ENCODE peak calls at places on chromosomes 11 and 22, in seven cellular contexts. M is MV-4-11; B is endodermal cell; W is kidney tubule cell; A is GM12878; G is stimulated activated CD8-positive, alpha-beta memory T cell treated with anti-CD3 and anti-CD28 coated beads, Interleukin-15, amount 100 ng/mL, for 24 hours; T is nephron progenitor cell. Y is an unnamed sample.

GRCh38 chr11:102989379-102990047 is 34.0 kb upstream of the MMP13 start:
- DNase-seq in M (no peak), A (no peak), T (no peak), W (no peak), B (no peak), G (no peak), Y (peak)

GRCh38 chr11:87097582-87097981 is 59.8 kb downstream of the TMEM135 start:
- DNase-seq in B (peak), A (no peak), M (peak), T (peak), W (peak), G (no peak), Y (peak)

GRCh38 chr11:117876341-117877119 is at the start of gene FXYD6:
- DNase-seq in W (no peak), A (no peak), T (peak), M (no peak), G (no peak), B (peak), Y (peak)

GRCh38 chr11:126891556-126892217 is 108.9 kb downstream of the KIRREL3 start:
- DNase-seq in M (no peak), T (no peak), G (no peak), B (no peak), W (peak), A (no peak), Y (peak)

GRCh38 chr22:48742191-48742555 is 1085.5 kb downstream of the BRD1 start:
- DNase-seq in B (no peak), A (no peak), T (no peak), W (no peak), M (no peak), G (no peak), Y (no peak)

GRCh38 chr11:12269104-12269441 is 108.3 kb upstream of the PARVA start:
- DNase-seq in G (no peak), W (peak), M (no peak), B (no peak), A (no peak), T (no peak), Y (no peak)

GRCh38 chr11:119093951-119094815 is 7.5 kb downstream of the DPAGT1 start:
- DNase-seq in M (no peak), G (no peak), W (peak), T (peak), B (peak), A (no peak), Y (peak)

GRCh38 chr22:48256776-48257689 is 1494.6 kb downstream of the TBC1D22A start:
- DNase-seq in A (no peak), M (no peak), B (peak), T (no peak), W (no peak), G (no peak), Y (no peak)

GRCh38 chr11:95863486-95864140 is 60.3 kb downstream of the MTMR2 start:
- DNase-seq in T (no peak), B (no peak), M (no peak), A (no peak), W (peak), G (no peak), Y (peak)

GRCh38 chr22:19811211-19811621 is 43.5 kb downstream of the GNB1L start:
- DNase-seq in G (no peak), W (no peak), B (peak), T (no peak), A (no peak), M (no peak), Y (no peak)

GRCh38 chr22:31029276-31029675 is 51.8 kb upstream of the SMTN start:
- DNase-seq in B (no peak), G (no peak), W (no peak), M (no peak), T (no peak), A (no peak), Y (no peak)

GRCh38 chr22:37334859-37335818 is 52.8 kb downstream of the CYTH4 start:
- DNase-seq in T (peak), W (no peak), G (no peak), M (no peak), A (no peak), B (peak), Y (no peak)

GRCh38 chr11:450809-451451 is 851 bp downstream of the PTDSS2 start:
- DNase-seq in W (peak), G (peak), B (peak), A (no peak), T (peak), M (peak), Y (peak)

GRCh38 chr11:126430581-126431320 is 75.3 kb downstream of the ST3GAL4 start:
- DNase-seq in G (no peak), A (no peak), B (no peak), W (no peak), M (no peak), T (no peak), Y (no peak)

GRCh38 chr22:27461470-27461869 is 340.1 kb downstream of the MN1 start:
- DNase-seq in T (peak), A (no peak), G (no peak), B (peak), W (peak), M (no peak), Y (peak)

GRCh38 chr11:73359930-73360742 is 16.1 kb upstream of the RELT start:
- DNase-seq in M (peak), T (peak), B (peak), G (no peak), A (no peak), W (no peak), Y (no peak)

GRCh38 chr11:69697489-69697843 is 6.4 kb downstream of the FGF19 start:
- DNase-seq in A (no peak), T (no peak), W (no peak), B (no peak), G (no peak), M (no peak), Y (no peak)

GRCh38 chr11:131488208-131488607 is 117.8 kb downstream of the NTM start:
- DNase-seq in B (no peak), T (no peak), A (no peak), M (no peak), W (peak), G (no peak), Y (no peak)

GRCh38 chr11:110720646-110721283 is 8.5 kb upstream of the ARHGAP20 start:
- DNase-seq in G (no peak), T (no peak), M (no peak), B (no peak), A (no peak), W (no peak), Y (no peak)

GRCh38 chr11:97739892-97740782 is 1280.6 kb upstream of the CNTN5 start:
- DNase-seq in T (no peak), A (no peak), W (no peak), B (no peak), M (peak), G (no peak), Y (peak)

GRCh38 chr11:124717786-124718634 is 21.7 kb upstream of the NRGN start:
- DNase-seq in T (peak), G (no peak), A (no peak), M (peak), B (peak), W (peak), Y (peak)

GRCh38 chr11:129856036-129856435 is 39.3 kb downstream of the NFRKB start:
- DNase-seq in M (no peak), B (no peak), G (no peak), T (no peak), W (no peak), A (no peak), Y (no peak)

GRCh38 chr11:111983187-111983986 is 41.8 kb upstream of the DLAT start:
- DNase-seq in M (no peak), T (peak), G (no peak), A (no peak), B (peak), W (peak), Y (peak)

GRCh38 chr11:17613428-17613962 is 66.4 kb downstream of the OTOG start:
- DNase-seq in T (no peak), A (no peak), W (no peak), M (no peak), G (no peak), B (no peak), Y (no peak)

GRCh38 chr11:126359431-126360048 is 4.1 kb downstream of the ST3GAL4 start:
- DNase-seq in W (no peak), A (no peak), M (peak), B (no peak), T (no peak), G (no peak), Y (peak)

Y was measured in astrocyte.